ENCODE peak calls at places on chromosomes 5 and 9, in eight cellular contexts. H is cortex of kidney; K is cardiac fibroblast; L is NCI-H1105; X is activated effector memory CD4-positive, alpha-beta T cell treated with anti-CD3 and anti-CD28 coated beads, Interleukin-2, amount 50 U/mL, for 16 hours; T is GM13977; E is HuH-7.5; O is SW480. N is an unnamed sample.

GRCh38 chr5:169789417-169789816 is 152.3 kb downstream of the DOCK2 start:
- DNase-seq in K (no peak), H (no peak), O (no peak), T (no peak), X (no peak), L (no peak), E (no peak), N (no peak)

GRCh38 chr5:138467711-138468132 is 2.4 kb downstream of the EGR1 start:
- DNase-seq in H (no peak), O (no peak), T (no peak), E (no peak), K (no peak), L (no peak), X (no peak), N (no peak)

GRCh38 chr9:125759812-125760134 is 12.6 kb downstream of the PBX3 start:
- DNase-seq in O (no peak), H (no peak), X (no peak), L (no peak), K (peak), T (no peak), E (no peak), N (peak)

GRCh38 chr9:37325778-37326177 is 96.7 kb upstream of the GRHPR start:
- DNase-seq in O (no peak), L (no peak), K (peak), X (no peak), E (no peak), T (no peak), H (no peak), N (no peak)

GRCh38 chr5:35857606-35858205 is 1.0 kb downstream of the IL7R start:
- DNase-seq in L (no peak), O (peak), H (no peak), K (peak), E (no peak), X (no peak), T (no peak), N (no peak)

GRCh38 chr5:114467729-114468128 is 105.9 kb downstream of the KCNN2 start:
- DNase-seq in L (no peak), O (peak), K (no peak), E (no peak), X (no peak), H (no peak), T (no peak), N (no peak)

GRCh38 chr9:80797841-80798688 is 891.3 kb downstream of the TLE1 start:
- DNase-seq in K (no peak), E (no peak), O (no peak), L (no peak), X (no peak), H (no peak), T (no peak), N (peak)

GRCh38 chr9:68509689-68510088 is 31.0 kb downstream of the TMEM252 start:
- DNase-seq in X (no peak), K (no peak), E (no peak), T (no peak), O (no peak), H (no peak), L (no peak), N (no peak)

GRCh38 chr5:44245936-44246335 is 143.3 kb downstream of the FGF10 start:
- DNase-seq in H (no peak), X (no peak), E (no peak), T (no peak), K (peak), L (no peak), O (no peak), N (no peak)

GRCh38 chr5:2739360-2740050 is 12.0 kb downstream of the IRX2 start:
- DNase-seq in X (no peak), L (no peak), E (no peak), H (no peak), T (no peak), O (no peak), K (peak), N (no peak)